ENCODE peak calls at places on chromosomes 3 and 15, in seven cellular contexts. Q is kidney, M is OCI-LY7, L is fibroblast of villous mesenchyme, H is neural progenitor cell, T is fibroblast of mammary gland, A is natural killer cell. S is an unnamed sample.

GRCh38 chr3:188309437-188310269 is 155.7 kb downstream of the LPP start:
- DNase-seq in T (no peak), M (no peak), L (no peak), Q (no peak), H (no peak), A (no peak), S (no peak)

GRCh38 chr15:68633181-68634121 is 54.7 kb downstream of the CORO2B start:
- DNase-seq in Q (no peak), M (peak), L (no peak), H (no peak), A (no peak), T (no peak), S (no peak)

GRCh38 chr3:60399861-60400845 is 851.1 kb downstream of the FHIT start:
- DNase-seq in A (no peak), T (peak), Q (no peak), H (no peak), M (no peak), L (no peak), S (no peak)

GRCh38 chr3:59443618-59444292 is 393.9 kb upstream of the CFAP20DC start:
- DNase-seq in H (no peak), T (no peak), A (no peak), Q (no peak), M (no peak), L (no peak), S (no peak)

GRCh38 chr3:126548556-126549466 is 9.9 kb downstream of the C3orf22 start:
- DNase-seq in Q (peak), A (no peak), T (no peak), H (no peak), M (no peak), L (no peak), S (peak)

GRCh38 chr15:71747128-71748083 is 62.9 kb upstream of the NR2E3 start:
- DNase-seq in Q (no peak), T (peak), L (peak), H (no peak), M (no peak), A (no peak), S (no peak)

GRCh38 chr3:73210759-73211158 is 149.3 kb downstream of the EBLN2 start:
- DNase-seq in Q (no peak), H (no peak), M (no peak), A (no peak), T (no peak), L (no peak), S (no peak)

GRCh38 chr15:93179072-93179471 is 90.1 kb upstream of the RGMA start:
- DNase-seq in M (peak), A (no peak), Q (peak), H (no peak), T (no peak), L (no peak), S (no peak)

GRCh38 chr15:90419202-90419601 is 31.2 kb downstream of the IQGAP1 start:
- DNase-seq in A (no peak), L (peak), T (no peak), H (no peak), Q (no peak), M (no peak), S (no peak)

GRCh38 chr3:125051715-125052581 is 3.8 kb downstream of the HEG1 start:
- DNase-seq in L (peak), Q (no peak), M (peak), T (peak), H (peak), A (peak), S (no peak)

GRCh38 chr15:56149071-56149470 is 94.6 kb downstream of the RFX7 start:
- DNase-seq in T (peak), A (no peak), Q (no peak), M (no peak), L (peak), H (no peak), S (no peak)

GRCh38 chr15:29690765-29691475 is 131.3 kb downstream of the TJP1 start:
- DNase-seq in L (no peak), M (no peak), A (no peak), T (peak), H (no peak), Q (no peak), S (no peak)

GRCh38 chr3:39038165-39038564 is 13.6 kb downstream of the SCN11A start:
- DNase-seq in Q (no peak), M (no peak), T (peak), A (no peak), L (peak), H (no peak), S (no peak)

GRCh38 chr15:59273266-59273665 is 66.6 kb downstream of the LDHAL6B start:
- DNase-seq in M (no peak), Q (no peak), L (no peak), A (no peak), T (no peak), H (no peak), S (no peak)

GRCh38 chr15:90598053-90598577 is 68.4 kb downstream of the CRTC3 start:
- DNase-seq in L (peak), A (peak), H (peak), M (peak), Q (peak), T (peak), S (no peak)

GRCh38 chr3:19155375-19155774 is 7.1 kb downstream of the KCNH8 start:
- DNase-seq in Q (no peak), M (no peak), L (no peak), T (no peak), A (no peak), H (no peak), S (no peak)

GRCh38 chr15:92383528-92384326 is 10.0 kb upstream of the ST8SIA2 start:
- DNase-seq in H (peak), T (peak), Q (no peak), A (no peak), L (peak), M (no peak), S (no peak)

GRCh38 chr15:38886315-38887163 is 321.9 kb upstream of the RASGRP1 start:
- DNase-seq in L (peak), A (no peak), M (no peak), T (peak), Q (no peak), H (no peak), S (no peak)

GRCh38 chr3:159637895-159638542 is 350.6 kb upstream of the IL12A start:
- DNase-seq in Q (no peak), L (peak), M (no peak), A (no peak), H (no peak), T (peak), S (no peak)

DNA sequence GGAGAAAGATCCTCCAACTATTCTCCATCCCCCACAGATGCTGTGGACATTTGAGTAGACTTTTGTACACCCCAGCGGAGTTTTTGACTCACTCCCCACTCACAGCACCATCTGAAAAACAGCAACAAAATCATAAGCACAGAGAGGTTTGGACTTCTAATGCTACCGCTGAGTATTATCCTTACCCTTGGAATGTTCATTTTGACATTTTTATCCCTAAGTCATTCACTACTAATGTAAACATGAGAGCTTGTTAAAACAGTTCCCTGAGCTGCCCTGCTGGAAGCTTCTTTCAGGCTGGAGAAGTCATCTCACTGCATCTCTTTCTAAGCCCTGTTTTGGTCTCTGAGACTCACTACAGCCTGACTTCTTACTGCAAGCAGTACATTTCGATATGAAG is 1045.9 kb downstream of the MCTP2 start:
- DNase-seq in A (no peak), Q (no peak), T (peak), L (peak), M (no peak), H (no peak), S (no peak)
- TF ChIP-seq CTCF in A (no peak), Q (no peak), T (no peak), L (no peak), M (no peak), H (no peak), S (no peak)

GRCh38 chr3:31550452-31551251 is 17.9 kb downstream of the STT3B start:
- DNase-seq in A (no peak), H (peak), M (peak), L (peak), Q (no peak), T (peak), S (no peak)
- TF ChIP-seq CTCF in A (peak), H (peak), M (peak), L (peak), Q (peak), T (peak), S (peak)

GRCh38 chr3:55899887-55900286 is 412.8 kb upstream of the WNT5A start:
- DNase-seq in T (no peak), H (peak), M (peak), A (no peak), L (no peak), Q (no peak), S (no peak)
- TF ChIP-seq CTCF in T (peak), H (peak), M (peak), A (no peak), L (peak), Q (no peak), S (peak)

GRCh38 chr3:53199834-53200233 is 38.8 kb downstream of the PRKCD start:
- DNase-seq in M (no peak), H (no peak), L (no peak), Q (no peak), T (no peak), A (no peak), S (peak)
- TF ChIP-seq CTCF in M (peak), H (no peak), L (no peak), Q (no peak), T (peak), A (no peak), S (peak)

GRCh38 chr3:154345422-154346122 is 21.3 kb upstream of the DHX36 start:
- DNase-seq in L (no peak), T (no peak), A (no peak), M (no peak), H (no peak), Q (no peak), S (no peak)

DNA sequence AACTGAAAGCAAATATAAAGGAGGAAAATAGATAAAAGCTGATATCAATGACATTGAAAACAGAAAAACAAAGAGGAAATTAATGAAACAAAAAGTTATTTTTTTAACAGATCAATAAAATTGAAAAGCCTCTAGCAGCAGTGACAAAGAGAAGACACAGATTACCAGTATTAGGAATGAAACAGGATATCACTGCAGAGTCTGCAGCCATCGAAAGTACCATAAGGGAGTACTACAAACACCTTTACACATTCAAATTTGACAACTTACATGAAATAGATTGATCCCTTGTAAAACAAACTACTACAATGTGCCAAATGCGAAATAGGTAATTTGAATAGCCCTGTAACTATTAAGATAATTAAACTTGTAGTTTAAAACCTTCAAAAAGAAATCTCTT is 24.9 kb upstream of the DHX36 start:
- DNase-seq in L (no peak), T (no peak), Q (no peak), A (no peak), H (no peak), M (no peak), S (no peak)
- TF ChIP-seq CTCF in L (no peak), T (no peak), Q (no peak), A (no peak), H (no peak), M (no peak), S (no peak)

GRCh38 chr3:24533557-24534193 is 39.0 kb upstream of the THRB start:
- DNase-seq in H (no peak), M (no peak), Q (no peak), L (no peak), T (no peak), A (no peak), S (no peak)

GRCh38 chr3:24525022-24525421 is 30.4 kb upstream of the THRB start:
- DNase-seq in Q (no peak), L (no peak), T (no peak), H (no peak), M (no peak), A (no peak), S (no peak)

GRCh38 chr3:24525557-24525956 is 30.9 kb upstream of the THRB start:
- DNase-seq in L (no peak), A (no peak), Q (no peak), H (no peak), T (no peak), M (no peak), S (no peak)

GRCh38 chr3:24526640-24527237 is 32.1 kb upstream of the THRB start:
- DNase-seq in A (no peak), M (no peak), H (peak), Q (no peak), L (no peak), T (no peak), S (no peak)

DNA sequence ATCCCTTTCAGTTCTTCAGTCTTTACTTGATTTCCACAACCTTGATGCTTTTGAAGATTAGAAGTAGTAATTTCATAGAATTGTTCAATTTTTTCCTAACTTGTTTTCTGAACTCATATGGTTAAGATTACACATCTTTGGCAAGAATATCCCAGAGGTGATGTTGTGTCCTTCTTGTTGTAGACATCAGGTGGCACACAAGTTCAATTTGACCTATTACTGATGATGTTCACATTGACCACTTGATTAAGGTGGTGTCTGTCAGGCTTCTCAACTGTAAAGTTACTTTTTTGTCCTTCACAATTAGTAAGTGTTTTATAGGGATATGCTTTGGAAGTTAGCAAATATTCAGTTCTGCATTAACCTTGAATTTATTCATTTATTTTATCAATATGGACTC is 34.6 kb upstream of the THRB start:
- DNase-seq in M (no peak), Q (no peak), L (no peak), T (no peak), A (no peak), H (no peak), S (no peak)
- TF ChIP-seq CTCF in M (no peak), Q (no peak), L (no peak), T (no peak), A (no peak), H (no peak), S (no peak)

GRCh38 chr3:170386468-170386867 is 29.0 kb downstream of the SKIL start:
- DNase-seq in L (no peak), T (no peak), Q (no peak), H (no peak), M (no peak), A (no peak), S (no peak)

GRCh38 chr3:170387952-170388351 is 30.4 kb downstream of the SKIL start:
- DNase-seq in T (peak), Q (no peak), M (no peak), L (peak), H (no peak), A (no peak), S (no peak)

DNA sequence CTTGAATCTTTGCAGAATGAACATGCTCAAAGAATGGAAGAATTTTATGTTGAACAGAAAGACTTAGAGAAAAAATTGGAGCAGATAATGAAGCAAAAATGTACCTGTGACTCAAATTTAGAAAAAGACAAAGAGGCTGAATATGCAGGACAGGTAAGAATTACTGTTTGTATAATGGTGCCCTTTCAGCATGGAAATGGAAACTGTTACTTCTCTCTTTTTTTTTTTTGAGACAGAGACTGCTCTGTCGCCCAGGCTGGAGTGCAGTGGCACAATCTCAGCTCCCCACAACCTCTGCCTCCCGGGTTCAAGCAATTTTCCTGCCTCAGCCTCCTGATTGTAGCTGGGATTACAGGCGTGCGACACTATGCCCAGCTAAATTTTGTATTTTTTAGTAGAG is 27.6 kb upstream of the CLDN11 start:
- DNase-seq in H (no peak), A (no peak), L (no peak), M (no peak), T (no peak), Q (no peak), S (no peak)
- TF ChIP-seq CTCF in H (no peak), A (no peak), L (no peak), M (no peak), T (no peak), Q (no peak), S (no peak)

GRCh38 chr3:47422743-47423142 is 41.9 kb downstream of the PTPN23 start:
- DNase-seq in H (no peak), T (no peak), A (no peak), L (no peak), Q (no peak), M (no peak), S (no peak)

GRCh38 chr3:47423548-47424145 is 42.8 kb downstream of the PTPN23 start:
- DNase-seq in T (no peak), Q (peak), M (no peak), L (no peak), A (no peak), H (no peak), S (peak)

GRCh38 chr3:47420044-47420430 is 39.2 kb downstream of the PTPN23 start:
- DNase-seq in H (no peak), M (no peak), L (no peak), A (no peak), T (no peak), Q (no peak), S (no peak)

GRCh38 chr3:47420511-47421484 is 40.0 kb downstream of the PTPN23 start:
- DNase-seq in L (peak), Q (peak), T (peak), H (peak), A (peak), M (peak), S (peak)

DNA sequence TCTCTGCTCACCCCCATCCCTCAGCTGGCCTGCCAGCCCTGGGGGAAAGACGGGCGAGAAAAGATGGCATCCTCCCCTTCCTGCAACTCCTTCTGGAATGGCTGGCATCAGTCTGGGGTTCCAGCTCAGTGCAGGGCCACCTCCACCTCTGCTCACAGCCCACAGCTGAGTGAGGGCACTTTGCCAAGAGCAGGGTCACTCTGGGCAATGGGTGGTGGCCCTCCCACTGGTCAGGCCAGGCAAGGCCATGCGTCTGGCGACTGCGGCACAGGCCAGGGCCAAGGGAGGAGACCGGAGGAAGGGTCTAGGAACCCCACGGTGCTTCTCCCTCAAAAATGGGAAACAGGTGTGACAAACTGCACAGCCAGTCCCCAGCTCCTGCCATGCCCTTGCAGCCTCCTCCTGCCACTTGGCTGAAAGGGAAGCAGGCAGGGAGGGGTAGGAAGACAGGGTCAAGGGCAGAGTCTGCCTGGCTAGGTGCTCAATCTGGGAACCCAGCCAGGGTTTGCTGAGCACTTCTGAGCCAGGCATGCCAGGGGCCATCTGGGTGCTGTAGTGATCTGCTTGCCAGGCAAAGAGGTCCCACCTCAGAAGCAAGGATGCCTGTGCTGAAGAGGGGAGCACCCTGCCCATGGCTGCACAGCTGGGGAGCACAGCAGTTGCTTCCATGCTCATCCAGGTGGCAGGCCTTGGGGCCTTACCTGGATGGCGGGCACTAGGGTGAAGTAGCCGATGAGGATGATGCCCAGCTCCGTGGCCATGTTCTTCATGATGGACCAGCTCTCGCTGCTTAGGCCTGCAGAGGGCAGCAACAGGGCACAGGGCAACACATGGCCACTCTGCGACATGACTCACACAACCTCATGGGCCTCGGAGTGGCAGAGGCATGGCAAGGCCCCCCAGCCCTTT is 41.2 kb downstream of the PTPN23 start:
- DNase-seq in Q (peak), T (peak), L (no peak), A (no peak), H (no peak), M (no peak), S (peak)
- TF ChIP-seq CTCF in Q (peak), T (peak), L (peak), A (no peak), H (no peak), M (peak), S (peak)